ENCODE peak calls at places on chromosomes 3 and 15, in four cellular contexts. One of them, this sample, is unnamed.

GRCh38 chr3:101719604-101720185 is 4.7 kb upstream of the CEP97 start:
- DNase-seq in DMS153: no peak
- DNase-seq in activated naive CD4-positive, alpha-beta T cell treated with anti-CD3 and anti-CD28 coated beads for 36 hours: no peak
- DNase-seq in stimulated activated naive B cell treated with anti-CD40 and anti-IgM and Interleukin-4, amounts not matched to agents 10 μg/mL and 1 μg/mL and 100 μg/mL, for 72 hours: no peak
- DNase-seq in this sample: no peak

GRCh38 chr3:264394-265156 is 68.0 kb downstream of the CHL1 start:
- DNase-seq in DMS153: peak; percentile 40
- DNase-seq in activated naive CD4-positive, alpha-beta T cell treated with anti-CD3 and anti-CD28 coated beads for 36 hours: no peak
- DNase-seq in stimulated activated naive B cell treated with anti-CD40 and anti-IgM and Interleukin-4, amounts not matched to agents 10 μg/mL and 1 μg/mL and 100 μg/mL, for 72 hours: no peak
- DNase-seq in this sample: peak; percentile 75

GRCh38 chr3:126355251-126355650 is 2.0 kb downstream of the KLF15 start:
- DNase-seq in DMS153: no peak
- DNase-seq in activated naive CD4-positive, alpha-beta T cell treated with anti-CD3 and anti-CD28 coated beads for 36 hours: no peak
- DNase-seq in stimulated activated naive B cell treated with anti-CD40 and anti-IgM and Interleukin-4, amounts not matched to agents 10 μg/mL and 1 μg/mL and 100 μg/mL, for 72 hours: no peak
- DNase-seq in this sample: no peak

GRCh38 chr15:64356443-64357040 is 569 bp upstream of the CSNK1G1 start:
- DNase-seq in DMS153: peak; percentile 79
- DNase-seq in activated naive CD4-positive, alpha-beta T cell treated with anti-CD3 and anti-CD28 coated beads for 36 hours: no peak
- DNase-seq in stimulated activated naive B cell treated with anti-CD40 and anti-IgM and Interleukin-4, amounts not matched to agents 10 μg/mL and 1 μg/mL and 100 μg/mL, for 72 hours: no peak
- DNase-seq in this sample: peak; percentile 60

GRCh38 chr3:160291290-160291908 is 66.2 kb downstream of the C3orf80 start:
- DNase-seq in DMS153: no peak
- DNase-seq in activated naive CD4-positive, alpha-beta T cell treated with anti-CD3 and anti-CD28 coated beads for 36 hours: no peak
- DNase-seq in stimulated activated naive B cell treated with anti-CD40 and anti-IgM and Interleukin-4, amounts not matched to agents 10 μg/mL and 1 μg/mL and 100 μg/mL, for 72 hours: no peak
- DNase-seq in this sample: no peak

GRCh38 chr15:42131826-42132806 is 24.3 kb downstream of the PLA2G4F start:
- DNase-seq in DMS153: peak; percentile 25
- DNase-seq in activated naive CD4-positive, alpha-beta T cell treated with anti-CD3 and anti-CD28 coated beads for 36 hours: no peak
- DNase-seq in stimulated activated naive B cell treated with anti-CD40 and anti-IgM and Interleukin-4, amounts not matched to agents 10 μg/mL and 1 μg/mL and 100 μg/mL, for 72 hours: no peak
- DNase-seq in this sample: no peak

GRCh38 chr15:32029862-32030781 is at the start of gene CHRNA7:
- DNase-seq in DMS153: peak; percentile 24
- DNase-seq in activated naive CD4-positive, alpha-beta T cell treated with anti-CD3 and anti-CD28 coated beads for 36 hours: peak; percentile 19
- DNase-seq in stimulated activated naive B cell treated with anti-CD40 and anti-IgM and Interleukin-4, amounts not matched to agents 10 μg/mL and 1 μg/mL and 100 μg/mL, for 72 hours: peak; percentile 4
- DNase-seq in this sample: no peak

GRCh38 chr3:27666708-27667107 is 55.4 kb downstream of the EOMES start:
- DNase-seq in DMS153: no peak
- DNase-seq in activated naive CD4-positive, alpha-beta T cell treated with anti-CD3 and anti-CD28 coated beads for 36 hours: peak; percentile 33
- DNase-seq in stimulated activated naive B cell treated with anti-CD40 and anti-IgM and Interleukin-4, amounts not matched to agents 10 μg/mL and 1 μg/mL and 100 μg/mL, for 72 hours: peak; percentile 24
- DNase-seq in this sample: no peak

GRCh38 chr15:83092309-83092976 is 15.0 kb upstream of the TM6SF1 start:
- DNase-seq in DMS153: no peak
- DNase-seq in activated naive CD4-positive, alpha-beta T cell treated with anti-CD3 and anti-CD28 coated beads for 36 hours: peak; percentile 39
- DNase-seq in stimulated activated naive B cell treated with anti-CD40 and anti-IgM and Interleukin-4, amounts not matched to agents 10 μg/mL and 1 μg/mL and 100 μg/mL, for 72 hours: peak; percentile 50
- DNase-seq in this sample: peak; percentile 65

GRCh38 chr15:70636540-70637165 is 126.7 kb downstream of the UACA start:
- DNase-seq in DMS153: no peak
- DNase-seq in activated naive CD4-positive, alpha-beta T cell treated with anti-CD3 and anti-CD28 coated beads for 36 hours: no peak
- DNase-seq in stimulated activated naive B cell treated with anti-CD40 and anti-IgM and Interleukin-4, amounts not matched to agents 10 μg/mL and 1 μg/mL and 100 μg/mL, for 72 hours: no peak
- DNase-seq in this sample: no peak

GRCh38 chr3:28751864-28752263 is 403.2 kb upstream of the AZI2 start:
- DNase-seq in DMS153: no peak
- DNase-seq in activated naive CD4-positive, alpha-beta T cell treated with anti-CD3 and anti-CD28 coated beads for 36 hours: no peak
- DNase-seq in stimulated activated naive B cell treated with anti-CD40 and anti-IgM and Interleukin-4, amounts not matched to agents 10 μg/mL and 1 μg/mL and 100 μg/mL, for 72 hours: no peak
- DNase-seq in this sample: no peak

GRCh38 chr3:112407214-112407887 is 74.4 kb downstream of the CD200 start:
- DNase-seq in DMS153: no peak
- DNase-seq in activated naive CD4-positive, alpha-beta T cell treated with anti-CD3 and anti-CD28 coated beads for 36 hours: no peak
- DNase-seq in stimulated activated naive B cell treated with anti-CD40 and anti-IgM and Interleukin-4, amounts not matched to agents 10 μg/mL and 1 μg/mL and 100 μg/mL, for 72 hours: peak; percentile 61
- DNase-seq in this sample: no peak

GRCh38 chr15:27820722-27821121 is 278.4 kb downstream of the OCA2 start:
- DNase-seq in DMS153: no peak
- DNase-seq in activated naive CD4-positive, alpha-beta T cell treated with anti-CD3 and anti-CD28 coated beads for 36 hours: no peak
- DNase-seq in stimulated activated naive B cell treated with anti-CD40 and anti-IgM and Interleukin-4, amounts not matched to agents 10 μg/mL and 1 μg/mL and 100 μg/mL, for 72 hours: no peak
- DNase-seq in this sample: no peak

GRCh38 chr15:42359249-42359648 is at the start of gene CAPN3:
- DNase-seq in DMS153: no peak
- DNase-seq in activated naive CD4-positive, alpha-beta T cell treated with anti-CD3 and anti-CD28 coated beads for 36 hours: no peak
- DNase-seq in stimulated activated naive B cell treated with anti-CD40 and anti-IgM and Interleukin-4, amounts not matched to agents 10 μg/mL and 1 μg/mL and 100 μg/mL, for 72 hours: no peak
- DNase-seq in this sample: no peak

GRCh38 chr3:194064380-194065118 is 71.4 kb upstream of the HES1 start:
- DNase-seq in DMS153: no peak
- DNase-seq in activated naive CD4-positive, alpha-beta T cell treated with anti-CD3 and anti-CD28 coated beads for 36 hours: no peak
- DNase-seq in stimulated activated naive B cell treated with anti-CD40 and anti-IgM and Interleukin-4, amounts not matched to agents 10 μg/mL and 1 μg/mL and 100 μg/mL, for 72 hours: no peak
- DNase-seq in this sample: no peak

GRCh38 chr3:57755368-57756021 is 614 bp upstream of the SLMAP start:
- DNase-seq in DMS153: peak; percentile 23
- DNase-seq in activated naive CD4-positive, alpha-beta T cell treated with anti-CD3 and anti-CD28 coated beads for 36 hours: peak; percentile 16
- DNase-seq in stimulated activated naive B cell treated with anti-CD40 and anti-IgM and Interleukin-4, amounts not matched to agents 10 μg/mL and 1 μg/mL and 100 μg/mL, for 72 hours: peak; percentile 4
- DNase-seq in this sample: peak; percentile 30

GRCh38 chr15:23447107-23447500 is at the start of gene GOLGA6L2:
- DNase-seq in DMS153: no peak
- DNase-seq in activated naive CD4-positive, alpha-beta T cell treated with anti-CD3 and anti-CD28 coated beads for 36 hours: no peak
- DNase-seq in stimulated activated naive B cell treated with anti-CD40 and anti-IgM and Interleukin-4, amounts not matched to agents 10 μg/mL and 1 μg/mL and 100 μg/mL, for 72 hours: no peak
- DNase-seq in this sample: no peak

This sample was measured in non-pigmented ciliary epithelial cell.